ENCODE peak calls at places on chromosomes 3 and 15, in nine cellular contexts. J is activated naive CD8-positive, alpha-beta T cell treated with anti-CD3 and anti-CD28 coated beads for 36 hours; K is smooth muscle cell of the brain vasculature; M is NCI-H748 treated with DMSO at 0.1 percent for 48 hours; L is T follicular helper cell; D is stimulated activated CD8-positive, alpha-beta memory T cell treated with anti-CD3 and anti-CD28 coated beads, Interleukin-7, amount 100 ng/mL, for 1 hour; U is heart left ventricle; E is COR-L47; H is neural crest cell. Z is an unnamed sample.

GRCh38 chr3:63940389-63940757 is 28.2 kb upstream of the SCAANT1 start:
- DNase-seq in E (no peak), D (no peak), J (no peak), U (no peak), H (no peak), K (no peak), L (no peak), M (no peak), Z (no peak)

GRCh38 chr3:12961007-12961725 is 112.1 kb downstream of the IQSEC1 start:
- DNase-seq in L (no peak), J (no peak), K (no peak), H (no peak), D (no peak), U (no peak), E (no peak), M (no peak), Z (no peak)

GRCh38 chr3:148598619-148599018 is 99.1 kb upstream of the AGTR1 start:
- DNase-seq in E (no peak), D (no peak), U (no peak), K (no peak), L (no peak), H (no peak), M (no peak), J (no peak), Z (no peak)

GRCh38 chr3:142853270-142854163 is 35.4 kb downstream of the PCOLCE2 start:
- DNase-seq in H (no peak), E (peak), J (no peak), K (peak), U (peak), M (no peak), D (no peak), L (no peak), Z (peak)

GRCh38 chr15:88513195-88513594 is 33.3 kb downstream of the DET1 start:
- DNase-seq in H (no peak), D (no peak), U (no peak), J (no peak), E (no peak), L (no peak), M (no peak), K (no peak), Z (no peak)

GRCh38 chr3:3726549-3726948 is 72.7 kb upstream of the LRRN1 start:
- DNase-seq in D (no peak), K (no peak), L (no peak), J (no peak), U (no peak), E (no peak), H (no peak), M (no peak), Z (no peak)

GRCh38 chr15:99100245-99101173 is 4.4 kb upstream of the SYNM start:
- DNase-seq in J (peak), L (peak), H (peak), E (peak), D (no peak), U (peak), M (peak), K (no peak), Z (peak)

GRCh38 chr3:119173325-119173724 is at the start of gene UPK1B:
- DNase-seq in J (no peak), E (no peak), L (no peak), H (no peak), K (no peak), M (no peak), D (no peak), U (no peak), Z (no peak)

GRCh38 chr3:47910777-47911440 is 105.3 kb downstream of the MAP4 start:
- DNase-seq in J (no peak), H (no peak), L (no peak), U (no peak), E (no peak), M (no peak), D (no peak), K (peak), Z (no peak)

GRCh38 chr3:123831420-123831819 is 52.7 kb downstream of the MYLK start:
- DNase-seq in M (no peak), H (no peak), K (no peak), L (no peak), J (no peak), D (no peak), E (no peak), U (no peak), Z (no peak)

Z was measured in NCI-H2081.